ENCODE peak calls at places on chromosomes 3 and 15, in six cellular contexts. K is MV-4-11; I is T-cell; E is SW480; G is H9; B is activated CD8-positive, alpha-beta memory T cell treated with anti-CD3 and anti-CD28 coated beads for 24 hours. R is an unnamed sample.

GRCh38 chr15:98845138-98845884 is 162.3 kb downstream of the PGPEP1L start:
- DNase-seq in K (no peak), I (no peak), E (no peak), G (no peak), B (no peak), R (no peak)

GRCh38 chr15:33146051-33146450 is 48.5 kb downstream of the FMN1 start:
- DNase-seq in K (no peak), I (no peak), E (no peak), G (no peak), B (no peak), R (no peak)

GRCh38 chr3:21543380-21544075 is 207.5 kb downstream of the ZNF385D start:
- DNase-seq in K (peak), I (no peak), E (no peak), G (peak), B (no peak), R (no peak)

GRCh38 chr3:66107855-66108254 is 69.1 kb upstream of the MAGI1 start:
- DNase-seq in K (no peak), I (no peak), E (no peak), G (no peak), B (no peak), R (no peak)

GRCh38 chr3:29026959-29027358 is 253.9 kb upstream of the RBMS3 start:
- DNase-seq in K (peak), I (no peak), E (no peak), G (no peak), B (no peak), R (no peak)

GRCh38 chr3:188348445-188349244 is 194.7 kb downstream of the LPP start:
- DNase-seq in K (peak), I (no peak), E (peak), G (no peak), B (no peak), R (no peak)

GRCh38 chr3:197035577-197035976 is 6.0 kb upstream of the MELTF start:
- DNase-seq in K (no peak), I (no peak), E (no peak), G (no peak), B (no peak), R (no peak)

GRCh38 chr3:196883361-196883760 is 15.6 kb downstream of the SENP5 start:
- DNase-seq in K (no peak), I (no peak), E (no peak), G (no peak), B (no peak), R (no peak)

GRCh38 chr15:98548172-98548971 is 100.0 kb upstream of the IGF1R start:
- DNase-seq in K (no peak), I (no peak), E (peak), G (peak), B (peak), R (no peak)

GRCh38 chr15:74332611-74333010 is 34.8 kb downstream of the CYP11A1 start:
- DNase-seq in K (no peak), I (no peak), E (no peak), G (no peak), B (no peak), R (no peak)

GRCh38 chr3:32794487-32795308 is 23.1 kb upstream of the TRIM71 start:
- DNase-seq in K (no peak), I (no peak), E (no peak), G (no peak), B (no peak), R (no peak)

GRCh38 chr3:9747267-9747666 is 2.5 kb upstream of the OGG1 start:
- DNase-seq in K (peak), I (no peak), E (no peak), G (no peak), B (no peak), R (no peak)

GRCh38 chr3:12868039-12869024 is 27.0 kb upstream of the RPL32 start:
- DNase-seq in K (peak), I (peak), E (peak), G (peak), B (peak), R (peak)

GRCh38 chr15:78906310-78906608 is 33.6 kb downstream of the MORF4L1 start:
- DNase-seq in K (no peak), I (no peak), E (no peak), G (no peak), B (no peak), R (no peak)

GRCh38 chr3:138389841-138390581 is 41.6 kb downstream of the MRAS start:
- DNase-seq in K (no peak), I (no peak), E (peak), G (no peak), B (no peak), R (no peak)

GRCh38 chr3:22386107-22386506 is 635.1 kb upstream of the ZNF385D start:
- DNase-seq in K (no peak), I (no peak), E (no peak), G (no peak), B (no peak), R (no peak)

GRCh38 chr15:56082263-56082761 is 88.9 kb upstream of the NEDD4 start:
- DNase-seq in K (no peak), I (no peak), E (no peak), G (no peak), B (no peak), R (no peak)

GRCh38 chr15:31434418-31435255 is 108.0 kb downstream of the KLF13 start:
- DNase-seq in K (peak), I (peak), E (no peak), G (no peak), B (peak), R (peak)

GRCh38 chr15:71107501-71107815 is 7.8 kb upstream of the THSD4 start:
- DNase-seq in K (no peak), I (no peak), E (no peak), G (no peak), B (no peak), R (no peak)

GRCh38 chr15:73286356-73286755 is 82.4 kb downstream of the HCN4 start:
- DNase-seq in K (no peak), I (no peak), E (no peak), G (no peak), B (no peak), R (no peak)

GRCh38 chr3:192835818-192836468 is 81.7 kb downstream of the MB21D2 start:
- DNase-seq in K (peak), I (no peak), E (no peak), G (no peak), B (no peak), R (no peak)

GRCh38 chr3:73710340-73710739 is 85.6 kb upstream of the PDZRN3 start:
- DNase-seq in K (no peak), I (no peak), E (no peak), G (no peak), B (no peak), R (no peak)

GRCh38 chr3:52730681-52731080 is 24.8 kb downstream of the SPCS1 start:
- DNase-seq in K (peak), I (no peak), E (no peak), G (no peak), B (no peak), R (no peak)

GRCh38 chr3:108100906-108101305 is 10.1 kb upstream of the CD47 start:
- DNase-seq in K (peak), I (no peak), E (no peak), G (no peak), B (no peak), R (peak)

GRCh38 chr3:37859354-37859753 is 2.3 kb upstream of the CTDSPL start:
- DNase-seq in K (no peak), I (no peak), E (no peak), G (no peak), B (no peak), R (no peak)

GRCh38 chr3:159796744-159797143 is 191.9 kb upstream of the IL12A start:
- DNase-seq in K (no peak), I (no peak), E (no peak), G (no peak), B (no peak), R (no peak)

GRCh38 chr3:94001191-94001590 is 21.2 kb downstream of the ARL13B start:
- DNase-seq in K (no peak), I (no peak), E (no peak), G (no peak), B (no peak), R (no peak)

GRCh38 chr3:171123913-171124312 is 97.4 kb upstream of the SLC2A2 start:
- DNase-seq in K (no peak), I (no peak), E (no peak), G (no peak), B (no peak), R (no peak)

GRCh38 chr3:58679451-58679850 is 12.9 kb upstream of the FAM3D start:
- DNase-seq in K (no peak), I (no peak), E (no peak), G (no peak), B (no peak), R (no peak)

GRCh38 chr3:45754461-45754860 is 41.9 kb downstream of the SLC6A20 start:
- DNase-seq in K (no peak), I (no peak), E (no peak), G (no peak), B (no peak), R (no peak)

GRCh38 chr3:120475722-120476385 is 25.1 kb upstream of the FSTL1 start:
- DNase-seq in K (no peak), I (no peak), E (no peak), G (no peak), B (no peak), R (no peak)

GRCh38 chr15:93210995-93211394 is 122.0 kb upstream of the RGMA start:
- DNase-seq in K (no peak), I (no peak), E (no peak), G (no peak), B (no peak), R (no peak)

GRCh38 chr15:68528891-68529290 is 49.9 kb upstream of the CORO2B start:
- DNase-seq in K (peak), I (no peak), E (peak), G (no peak), B (no peak), R (no peak)

GRCh38 chr3:124686028-124686670 is 44.1 kb upstream of the UMPS start:
- DNase-seq in K (no peak), I (no peak), E (no peak), G (no peak), B (no peak), R (no peak)